ENCODE peak calls at places on chromosome 14, in six cellular contexts. U is astrocyte of the cerebellum, C is psoas muscle, T is choroid plexus epithelial cell, G is gastrocnemius medialis, X is coronary artery. F is an unnamed sample.

GRCh38 chr14:53710615-53711014 is 246.0 kb downstream of the BMP4 start:
- DNase-seq in U (no peak), C (no peak), T (no peak), G (no peak), X (no peak), F (no peak)

GRCh38 chr14:69636051-69636639 is 24.7 kb downstream of the SUSD6 start:
- DNase-seq in U (no peak), C (no peak), T (no peak), G (no peak), X (no peak), F (no peak)

GRCh38 chr14:32128703-32129102 is 51.6 kb downstream of the ARHGAP5 start:
- DNase-seq in U (no peak), C (no peak), T (no peak), G (no peak), X (no peak), F (no peak)

GRCh38 chr14:69767369-69767999 is 542 bp downstream of the SRSF5 start:
- DNase-seq in U (peak; percentile 76), C (peak; percentile 94), T (peak; percentile 95), G (peak; percentile 80), X (peak; percentile 94), F (peak; percentile 87)

GRCh38 chr14:23557946-23558345 is 1.9 kb downstream of the THTPA start:
- DNase-seq in U (no peak), C (no peak), T (no peak), G (no peak), X (no peak), F (no peak)

GRCh38 chr14:71749613-71750238 is 182.5 kb upstream of the RGS6 start:
- DNase-seq in U (no peak), C (no peak), T (no peak), G (no peak), X (peak; percentile 65), F (no peak)

GRCh38 chr14:102055181-102055901 is 31.5 kb downstream of the HSP90AA1 start:
- DNase-seq in U (peak; percentile 76), C (no peak), T (peak; percentile 83), G (no peak), X (no peak), F (peak; percentile 76)

GRCh38 chr14:72946491-72946890 is 20.2 kb downstream of the DCAF4 start:
- DNase-seq in U (no peak), C (no peak), T (peak; percentile 39), G (no peak), X (no peak), F (no peak)

GRCh38 chr14:69133206-69134125 is 19.5 kb downstream of the DCAF5 start:
- DNase-seq in U (no peak), C (no peak), T (peak; percentile 84), G (peak; percentile 13), X (no peak), F (peak; percentile 67)

GRCh38 chr14:77151918-77152588 is 10.5 kb upstream of the ZDHHC22 start:
- DNase-seq in U (no peak), C (no peak), T (peak; percentile 56), G (no peak), X (peak; percentile 28), F (peak; percentile 34)

GRCh38 chr14:32635103-32635719 is 303.5 kb upstream of the NPAS3 start:
- DNase-seq in U (peak; percentile 37), C (no peak), T (peak; percentile 59), G (no peak), X (no peak), F (peak; percentile 58)

GRCh38 chr14:102353126-102353619 is 9.5 kb downstream of the CINP start:
- DNase-seq in U (no peak), C (no peak), T (no peak), G (no peak), X (no peak), F (no peak)

GRCh38 chr14:67630938-67631337 is 11.2 kb downstream of the ARG2 start:
- DNase-seq in U (no peak), C (no peak), T (no peak), G (no peak), X (no peak), F (no peak)

GRCh38 chr14:105864116-105864515 is 337.7 kb downstream of the TMEM121 start:
- DNase-seq in U (no peak), C (no peak), T (no peak), G (no peak), X (peak; percentile 38), F (no peak)

GRCh38 chr14:103169954-103170353 is 46.7 kb downstream of the TNFAIP2 start:
- DNase-seq in U (no peak), C (no peak), T (no peak), G (no peak), X (peak; percentile 11), F (no peak)

GRCh38 chr14:25041898-25042297 is 8.0 kb downstream of the STXBP6 start:
- DNase-seq in U (no peak), C (no peak), T (no peak), G (no peak), X (no peak), F (no peak)

GRCh38 chr14:85529803-85530574 is at the start of gene FLRT2:
- DNase-seq in U (no peak), C (peak; percentile 61), T (peak; percentile 77), G (peak; percentile 28), X (peak; percentile 74), F (peak; percentile 80)

GRCh38 chr14:61577506-61577931 is 117.8 kb upstream of the HIF1A start:
- DNase-seq in U (no peak), C (no peak), T (no peak), G (no peak), X (no peak), F (peak; percentile 66)

GRCh38 chr14:97456958-97457357 is 659.8 kb downstream of the VRK1 start:
- DNase-seq in U (no peak), C (no peak), T (no peak), G (no peak), X (no peak), F (peak; percentile 14)

GRCh38 chr14:32349322-32349721 is 20.2 kb downstream of the AKAP6 start:
- DNase-seq in U (no peak), C (no peak), T (no peak), G (no peak), X (no peak), F (no peak)

GRCh38 chr14:51094282-51094821 is 553 bp downstream of the TRIM9 start:
- DNase-seq in U (no peak), C (peak; percentile 19), T (no peak), G (no peak), X (no peak), F (no peak)

GRCh38 chr14:81386379-81386778 is 13.7 kb downstream of the STON2 start:
- DNase-seq in U (no peak), C (no peak), T (no peak), G (no peak), X (no peak), F (no peak)

GRCh38 chr14:22718091-22718490 is 48.4 kb upstream of the OXA1L start:
- DNase-seq in U (no peak), C (no peak), T (no peak), G (no peak), X (no peak), F (no peak)

GRCh38 chr14:104717137-104717536 is 6.9 kb upstream of the ADSS1 start:
- DNase-seq in U (no peak), C (no peak), T (no peak), G (no peak), X (no peak), F (no peak)

GRCh38 chr14:104714681-104715080 is 9.3 kb upstream of the ADSS1 start:
- DNase-seq in U (no peak), C (no peak), T (no peak), G (no peak), X (no peak), F (no peak)

GRCh38 chr14:104715871-104716270 is 8.2 kb upstream of the ADSS1 start:
- DNase-seq in U (no peak), C (no peak), T (no peak), G (no peak), X (no peak), F (no peak)

GRCh38 chr14:104714066-104714465 is 10.0 kb upstream of the ADSS1 start:
- DNase-seq in U (no peak), C (no peak), T (no peak), G (no peak), X (no peak), F (no peak)

GRCh38 chr14:104715416-104715815 is 8.6 kb upstream of the ADSS1 start:
- DNase-seq in U (no peak), C (no peak), T (no peak), G (no peak), X (no peak), F (no peak)
- TF ChIP-seq CTCF in U (no peak), C (no peak), T (no peak), G (no peak), X (no peak), F (no peak)

GRCh38 chr14:104403421-104404220 is 175.9 kb upstream of the C14orf180 start:
- DNase-seq in U (no peak), C (no peak), T (no peak), G (no peak), X (no peak), F (no peak)
- H3K4me3 ChIP-seq in U (no peak overlapping the region), C (no peak overlapping the region), T (no peak overlapping the region), G (no peak overlapping the region), X (no peak overlapping the region), F (no peak overlapping the region)

GRCh38 chr14:59882957-59883356 is 12.4 kb upstream of the RTN1 start:
- DNase-seq in U (no peak), C (no peak), T (peak; percentile 33), G (no peak), X (no peak), F (no peak)
- TF ChIP-seq CTCF in U (peak; percentile 37), C (no peak), T (peak; percentile 66), G (no peak), X (no peak), F (peak; percentile 33)

DNA sequence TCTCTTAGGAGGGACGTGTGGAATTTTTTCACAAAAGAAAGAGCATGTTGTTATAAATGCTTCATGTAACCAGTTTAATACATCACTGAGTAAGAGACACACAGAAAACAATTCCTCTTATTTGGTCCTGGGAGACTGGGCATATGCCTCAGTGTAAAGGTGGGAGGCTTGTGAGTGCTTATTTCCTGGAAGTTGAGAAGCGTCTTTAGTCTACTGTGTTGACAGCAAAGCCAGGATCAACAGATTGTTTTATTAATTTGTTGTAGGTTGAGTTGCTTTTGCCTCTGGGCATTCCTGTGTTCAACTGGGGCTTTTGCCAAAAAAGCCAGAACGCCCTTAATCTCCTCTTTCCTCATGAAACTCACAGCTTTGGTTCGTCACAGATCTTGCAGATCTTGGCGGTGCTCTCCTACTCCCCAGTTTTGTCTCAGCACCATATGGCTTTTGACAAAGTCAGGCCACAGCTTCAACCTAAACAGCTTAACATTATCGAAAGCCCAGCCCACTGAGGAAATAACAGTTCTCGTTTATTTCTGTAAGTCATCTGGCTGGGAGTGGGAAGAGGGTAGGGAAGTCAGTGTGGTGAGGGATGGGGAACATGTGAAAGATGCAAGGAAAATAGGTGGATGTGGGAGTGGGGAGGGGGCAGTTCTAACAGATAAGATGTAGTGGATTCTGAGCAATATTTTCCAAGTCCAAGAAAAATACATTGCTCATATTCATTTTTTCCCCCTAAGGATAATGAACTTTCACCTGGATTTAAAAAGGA is 227.2 kb downstream of the DACT1 start:
- DNase-seq in U (peak; percentile 37), C (no peak), T (peak; percentile 39), G (no peak), X (no peak), F (peak; percentile 79)
- H3K4me3 ChIP-seq in U (no peak overlapping the region), C (no peak overlapping the region), T (no peak overlapping the region), G (no peak overlapping the region), X (peak overlapping the region; percentile 0), F (no peak overlapping the region)

F was measured in AG10803.